ENCODE peak calls at places on chromosomes 11 and 22, in six cellular contexts. V, S, Z, Y, O and B are unnamed samples.

GRCh38 chr22:48560389-48560751 is 1267.3 kb downstream of the BRD1 start:
- DNase-seq in S (no peak), Z (no peak), V (no peak), O (no peak), Y (no peak), B (no peak)

GRCh38 chr11:122711831-122712378 is 56.4 kb downstream of the UBASH3B start:
- DNase-seq in V (no peak), S (no peak), Z (no peak), Y (peak; percentile 64), O (no peak), B (no peak)

GRCh38 chr11:9977554-9977953 is 313.7 kb downstream of the SWAP70 start:
- DNase-seq in V (no peak), Y (no peak), S (no peak), Z (no peak), O (no peak), B (no peak)

GRCh38 chr11:76788661-76789442 is 5.7 kb downstream of the TSKU start:
- DNase-seq in Y (no peak), O (no peak), Z (no peak), S (no peak), V (no peak), B (no peak)

GRCh38 chr11:1194231-1194976 is 28.5 kb upstream of the MUC5B start:
- DNase-seq in V (no peak), Z (no peak), Y (no peak), S (no peak), O (no peak), B (no peak)

GRCh38 chr11:11787305-11788066 is 54.3 kb upstream of the USP47 start:
- DNase-seq in O (peak; percentile 65), S (peak; percentile 39), V (peak; percentile 45), Z (peak; percentile 61), Y (peak; percentile 86), B (peak; percentile 59)

GRCh38 chr11:61940466-61940865 is 9.7 kb upstream of the BEST1 start:
- DNase-seq in O (no peak), V (no peak), Z (no peak), S (no peak), Y (no peak), B (no peak)

GRCh38 chr22:49403102-49403501 is 424.6 kb downstream of the BRD1 start:
- DNase-seq in S (no peak), Y (no peak), Z (no peak), V (no peak), O (no peak), B (no peak)

GRCh38 chr11:47257518-47258316 is at the start of gene NR1H3:
- DNase-seq in V (peak; percentile 42), Z (no peak), S (no peak), Y (peak; percentile 94), O (peak; percentile 53), B (peak; percentile 47)

GRCh38 chr11:130318031-130318673 is 3.4 kb upstream of the ZBTB44 start:
- DNase-seq in Z (no peak), O (peak; percentile 27), S (no peak), Y (no peak), V (no peak), B (no peak)